ENCODE peak calls at places on chromosome 14, in ten cellular contexts. One of them, this sample, is unnamed.

GRCh38 chr14:98931911-98932310 is 340.1 kb downstream of the BCL11B start:
- DNase-seq in fibroblast of the aortic adventitia: no peak
- DNase-seq in kidney: no peak
- DNase-seq in ascending aorta: no peak
- DNase-seq in IMR-90: no peak
- DNase-seq in GM23338: no peak
- DNase-seq in cardiac fibroblast: no peak
- DNase-seq in fibroblast of lung: no peak
- DNase-seq in AG04450: no peak
- DNase-seq in foreskin fibroblast: no peak
- DNase-seq in this sample: no peak

GRCh38 chr14:53187921-53188463 is 34.9 kb upstream of the DDHD1 start:
- DNase-seq in fibroblast of the aortic adventitia: no peak
- DNase-seq in kidney: no peak
- DNase-seq in ascending aorta: no peak
- DNase-seq in IMR-90: no peak
- DNase-seq in GM23338: no peak
- DNase-seq in cardiac fibroblast: no peak
- DNase-seq in fibroblast of lung: no peak
- DNase-seq in AG04450: no peak
- DNase-seq in foreskin fibroblast: no peak
- DNase-seq in this sample: no peak

GRCh38 chr14:72738181-72738611 is 155.7 kb downstream of the DPF3 start:
- DNase-seq in fibroblast of the aortic adventitia: no peak
- DNase-seq in kidney: no peak
- DNase-seq in ascending aorta: peak
- DNase-seq in IMR-90: no peak
- DNase-seq in GM23338: no peak
- DNase-seq in cardiac fibroblast: peak
- DNase-seq in fibroblast of lung: no peak
- DNase-seq in AG04450: no peak
- DNase-seq in foreskin fibroblast: no peak
- DNase-seq in this sample: no peak

GRCh38 chr14:21184252-21184651 is 28.4 kb upstream of the OR5AU1 start:
- DNase-seq in fibroblast of the aortic adventitia: no peak
- DNase-seq in kidney: no peak
- DNase-seq in ascending aorta: no peak
- DNase-seq in IMR-90: no peak
- DNase-seq in GM23338: no peak
- DNase-seq in cardiac fibroblast: no peak
- DNase-seq in fibroblast of lung: no peak
- DNase-seq in AG04450: no peak
- DNase-seq in foreskin fibroblast: no peak
- DNase-seq in this sample: no peak

GRCh38 chr14:36584167-36584811 is 1.9 kb upstream of the NKX2-8 start:
- DNase-seq in fibroblast of the aortic adventitia: no peak
- DNase-seq in kidney: no peak
- DNase-seq in ascending aorta: no peak
- DNase-seq in IMR-90: no peak
- DNase-seq in GM23338: no peak
- DNase-seq in cardiac fibroblast: no peak
- DNase-seq in fibroblast of lung: no peak
- DNase-seq in AG04450: no peak
- DNase-seq in foreskin fibroblast: no peak
- DNase-seq in this sample: no peak

GRCh38 chr14:101034986-101035385 is 131.5 kb upstream of the RTL1 start:
- DNase-seq in fibroblast of the aortic adventitia: no peak
- DNase-seq in kidney: peak
- DNase-seq in ascending aorta: peak
- DNase-seq in IMR-90: no peak
- DNase-seq in GM23338: no peak
- DNase-seq in cardiac fibroblast: no peak
- DNase-seq in fibroblast of lung: no peak
- DNase-seq in AG04450: no peak
- DNase-seq in foreskin fibroblast: no peak
- DNase-seq in this sample: no peak

GRCh38 chr14:25197885-25198284 is 147.9 kb upstream of the STXBP6 start:
- DNase-seq in fibroblast of the aortic adventitia: no peak
- DNase-seq in kidney: no peak
- DNase-seq in ascending aorta: no peak
- DNase-seq in IMR-90: no peak
- DNase-seq in GM23338: no peak
- DNase-seq in cardiac fibroblast: no peak
- DNase-seq in fibroblast of lung: no peak
- DNase-seq in AG04450: no peak
- DNase-seq in foreskin fibroblast: no peak
- DNase-seq in this sample: no peak

GRCh38 chr14:92794547-92794941 is 439 bp downstream of the GOLGA5 start:
- DNase-seq in fibroblast of the aortic adventitia: peak
- DNase-seq in kidney: no peak
- DNase-seq in ascending aorta: no peak
- DNase-seq in IMR-90: peak
- DNase-seq in GM23338: peak
- DNase-seq in cardiac fibroblast: peak
- DNase-seq in fibroblast of lung: peak
- DNase-seq in AG04450: no peak
- DNase-seq in foreskin fibroblast: no peak
- DNase-seq in this sample: no peak

GRCh38 chr14:73295198-73295796 is 58.0 kb downstream of the PAPLN start:
- DNase-seq in fibroblast of the aortic adventitia: peak
- DNase-seq in kidney: no peak
- DNase-seq in ascending aorta: no peak
- DNase-seq in IMR-90: peak
- DNase-seq in GM23338: peak
- DNase-seq in cardiac fibroblast: peak
- DNase-seq in fibroblast of lung: peak
- DNase-seq in AG04450: no peak
- DNase-seq in foreskin fibroblast: peak
- DNase-seq in this sample: peak

GRCh38 chr14:87187787-87188186 is 805.2 kb downstream of the GALC start:
- DNase-seq in fibroblast of the aortic adventitia: no peak
- DNase-seq in kidney: no peak
- DNase-seq in ascending aorta: no peak
- DNase-seq in IMR-90: no peak
- DNase-seq in GM23338: no peak
- DNase-seq in cardiac fibroblast: no peak
- DNase-seq in fibroblast of lung: no peak
- DNase-seq in AG04450: no peak
- DNase-seq in foreskin fibroblast: no peak
- DNase-seq in this sample: no peak

GRCh38 chr14:94113490-94113889 is 3.0 kb downstream of the IFI27 start:
- DNase-seq in fibroblast of the aortic adventitia: peak
- DNase-seq in kidney: no peak
- DNase-seq in ascending aorta: peak
- DNase-seq in IMR-90: peak
- DNase-seq in GM23338: no peak
- DNase-seq in cardiac fibroblast: peak
- DNase-seq in fibroblast of lung: no peak
- DNase-seq in AG04450: no peak
- DNase-seq in foreskin fibroblast: no peak
- DNase-seq in this sample: peak

GRCh38 chr14:76955575-76956252 is 72.8 kb downstream of the IRF2BPL start:
- DNase-seq in fibroblast of the aortic adventitia: no peak
- DNase-seq in kidney: no peak
- DNase-seq in ascending aorta: peak
- DNase-seq in IMR-90: peak
- DNase-seq in GM23338: peak
- DNase-seq in cardiac fibroblast: peak
- DNase-seq in fibroblast of lung: peak
- DNase-seq in AG04450: no peak
- DNase-seq in foreskin fibroblast: peak
- DNase-seq in this sample: peak
- H3K4me3 ChIP-seq in fibroblast of the aortic adventitia: no peak
- H3K4me3 ChIP-seq in kidney: no peak
- H3K4me3 ChIP-seq in ascending aorta: peak
- H3K4me3 ChIP-seq in IMR-90: no peak
- H3K4me3 ChIP-seq in GM23338: peak
- H3K4me3 ChIP-seq in cardiac fibroblast: no peak
- H3K4me3 ChIP-seq in fibroblast of lung: no peak
- H3K4me3 ChIP-seq in AG04450: peak
- H3K4me3 ChIP-seq in foreskin fibroblast: no peak
- H3K4me3 ChIP-seq in this sample: no peak

GRCh38 chr14:22476005-22476751 is 112.8 kb downstream of the DAD1 start:
- DNase-seq in fibroblast of the aortic adventitia: no peak
- DNase-seq in kidney: no peak
- DNase-seq in ascending aorta: no peak
- DNase-seq in IMR-90: no peak
- DNase-seq in GM23338: peak
- DNase-seq in cardiac fibroblast: no peak
- DNase-seq in fibroblast of lung: no peak
- DNase-seq in AG04450: no peak
- DNase-seq in foreskin fibroblast: no peak
- DNase-seq in this sample: no peak

GRCh38 chr14:22472935-22473854 is 115.8 kb downstream of the DAD1 start:
- DNase-seq in fibroblast of the aortic adventitia: peak
- DNase-seq in kidney: no peak
- DNase-seq in ascending aorta: no peak
- DNase-seq in IMR-90: peak
- DNase-seq in GM23338: peak
- DNase-seq in cardiac fibroblast: peak
- DNase-seq in fibroblast of lung: peak
- DNase-seq in AG04450: no peak
- DNase-seq in foreskin fibroblast: peak
- DNase-seq in this sample: peak

GRCh38 chr14:22476882-22477281 is 112.1 kb downstream of the DAD1 start:
- DNase-seq in fibroblast of the aortic adventitia: no peak
- DNase-seq in kidney: no peak
- DNase-seq in ascending aorta: no peak
- DNase-seq in IMR-90: no peak
- DNase-seq in GM23338: no peak
- DNase-seq in cardiac fibroblast: no peak
- DNase-seq in fibroblast of lung: no peak
- DNase-seq in AG04450: no peak
- DNase-seq in foreskin fibroblast: no peak
- DNase-seq in this sample: no peak

GRCh38 chr14:22475381-22475780 is 113.6 kb downstream of the DAD1 start:
- DNase-seq in fibroblast of the aortic adventitia: no peak
- DNase-seq in kidney: no peak
- DNase-seq in ascending aorta: no peak
- DNase-seq in IMR-90: no peak
- DNase-seq in GM23338: no peak
- DNase-seq in cardiac fibroblast: no peak
- DNase-seq in fibroblast of lung: no peak
- DNase-seq in AG04450: no peak
- DNase-seq in foreskin fibroblast: no peak
- DNase-seq in this sample: no peak

GRCh38 chr14:22474730-22475351 is 114.2 kb downstream of the DAD1 start:
- DNase-seq in fibroblast of the aortic adventitia: no peak
- DNase-seq in kidney: no peak
- DNase-seq in ascending aorta: no peak
- DNase-seq in IMR-90: peak
- DNase-seq in GM23338: no peak
- DNase-seq in cardiac fibroblast: peak
- DNase-seq in fibroblast of lung: peak
- DNase-seq in AG04450: no peak
- DNase-seq in foreskin fibroblast: peak
- DNase-seq in this sample: peak
- TF ChIP-seq CTCF in fibroblast of the aortic adventitia: no peak
- TF ChIP-seq CTCF in kidney: no peak
- TF ChIP-seq CTCF in ascending aorta: no peak
- TF ChIP-seq CTCF in IMR-90: no peak
- TF ChIP-seq CTCF in GM23338: no peak
- TF ChIP-seq CTCF in cardiac fibroblast: no peak
- TF ChIP-seq CTCF in fibroblast of lung: no peak
- TF ChIP-seq CTCF in AG04450: no peak
- TF ChIP-seq CTCF in foreskin fibroblast: no peak
- TF ChIP-seq CTCF in this sample: no peak

GRCh38 chr14:105015905-105016304 is 5.0 kb downstream of the CDCA4 start:
- DNase-seq in fibroblast of the aortic adventitia: no peak
- DNase-seq in kidney: no peak
- DNase-seq in ascending aorta: no peak
- DNase-seq in IMR-90: no peak
- DNase-seq in GM23338: no peak
- DNase-seq in cardiac fibroblast: no peak
- DNase-seq in fibroblast of lung: no peak
- DNase-seq in AG04450: no peak
- DNase-seq in foreskin fibroblast: no peak
- DNase-seq in this sample: no peak
- H3K4me3 ChIP-seq in fibroblast of the aortic adventitia: no peak
- H3K4me3 ChIP-seq in kidney: no peak
- H3K4me3 ChIP-seq in ascending aorta: no peak
- H3K4me3 ChIP-seq in IMR-90: no peak
- H3K4me3 ChIP-seq in GM23338: no peak
- H3K4me3 ChIP-seq in cardiac fibroblast: no peak
- H3K4me3 ChIP-seq in fibroblast of lung: no peak
- H3K4me3 ChIP-seq in AG04450: no peak
- H3K4me3 ChIP-seq in foreskin fibroblast: no peak
- H3K4me3 ChIP-seq in this sample: no peak

GRCh38 chr14:103729496-103730448 is 14.2 kb downstream of the ZFYVE21 start:
- DNase-seq in fibroblast of the aortic adventitia: no peak
- DNase-seq in kidney: peak
- DNase-seq in ascending aorta: no peak
- DNase-seq in IMR-90: no peak
- DNase-seq in GM23338: no peak
- DNase-seq in cardiac fibroblast: no peak
- DNase-seq in fibroblast of lung: no peak
- DNase-seq in AG04450: no peak
- DNase-seq in foreskin fibroblast: no peak
- DNase-seq in this sample: no peak

GRCh38 chr14:103731916-103732867 is 16.6 kb downstream of the ZFYVE21 start:
- DNase-seq in fibroblast of the aortic adventitia: no peak
- DNase-seq in kidney: peak
- DNase-seq in ascending aorta: no peak
- DNase-seq in IMR-90: no peak
- DNase-seq in GM23338: no peak
- DNase-seq in cardiac fibroblast: no peak
- DNase-seq in fibroblast of lung: no peak
- DNase-seq in AG04450: no peak
- DNase-seq in foreskin fibroblast: no peak
- DNase-seq in this sample: no peak

GRCh38 chr14:103728721-103729120 is 13.1 kb downstream of the ZFYVE21 start:
- DNase-seq in fibroblast of the aortic adventitia: no peak
- DNase-seq in kidney: peak
- DNase-seq in ascending aorta: no peak
- DNase-seq in IMR-90: no peak
- DNase-seq in GM23338: no peak
- DNase-seq in cardiac fibroblast: no peak
- DNase-seq in fibroblast of lung: no peak
- DNase-seq in AG04450: no peak
- DNase-seq in foreskin fibroblast: no peak
- DNase-seq in this sample: no peak

GRCh38 chr14:103731481-103731880 is 15.9 kb downstream of the ZFYVE21 start:
- DNase-seq in fibroblast of the aortic adventitia: no peak
- DNase-seq in kidney: peak
- DNase-seq in ascending aorta: no peak
- DNase-seq in IMR-90: no peak
- DNase-seq in GM23338: no peak
- DNase-seq in cardiac fibroblast: no peak
- DNase-seq in fibroblast of lung: no peak
- DNase-seq in AG04450: no peak
- DNase-seq in foreskin fibroblast: no peak
- DNase-seq in this sample: no peak

DNA sequence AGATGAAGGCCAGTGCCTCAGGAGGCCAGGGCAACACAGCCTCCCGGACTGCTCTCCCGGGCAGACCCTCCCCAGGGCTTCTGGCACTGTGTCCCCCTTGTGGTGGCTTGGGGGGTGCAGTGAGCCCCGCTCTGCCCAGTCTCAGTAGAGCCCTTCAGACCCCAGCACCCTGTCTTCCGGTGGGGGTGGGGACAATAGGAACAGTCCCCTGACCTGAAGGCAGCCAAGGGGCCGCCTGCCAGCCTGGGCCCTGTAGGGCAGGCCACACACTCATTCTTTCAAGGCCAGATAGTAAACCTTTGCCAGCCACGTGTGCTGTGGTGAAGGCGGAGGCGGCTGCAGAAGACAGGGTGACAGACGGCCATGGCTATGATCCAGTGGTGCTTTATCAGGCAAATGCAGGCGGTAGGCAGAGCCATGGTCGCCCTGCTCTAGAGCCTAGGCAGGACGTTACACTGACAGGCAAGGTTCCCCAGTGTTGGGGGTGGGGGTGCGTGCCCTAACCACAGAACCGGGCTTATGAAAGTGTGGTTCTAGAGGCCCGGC is 15.0 kb downstream of the ZFYVE21 start:
- DNase-seq in fibroblast of the aortic adventitia: no peak
- DNase-seq in kidney: peak
- DNase-seq in ascending aorta: no peak
- DNase-seq in IMR-90: no peak
- DNase-seq in GM23338: no peak
- DNase-seq in cardiac fibroblast: no peak
- DNase-seq in fibroblast of lung: no peak
- DNase-seq in AG04450: no peak
- DNase-seq in foreskin fibroblast: no peak
- DNase-seq in this sample: no peak
- TF ChIP-seq CTCF in fibroblast of the aortic adventitia: peak
- TF ChIP-seq CTCF in kidney: no peak
- TF ChIP-seq CTCF in ascending aorta: no peak
- TF ChIP-seq CTCF in IMR-90: no peak
- TF ChIP-seq CTCF in GM23338: peak
- TF ChIP-seq CTCF in cardiac fibroblast: peak
- TF ChIP-seq CTCF in fibroblast of lung: no peak
- TF ChIP-seq CTCF in AG04450: peak
- TF ChIP-seq CTCF in foreskin fibroblast: no peak
- TF ChIP-seq CTCF in this sample: peak

This sample was measured in astrocyte of the spinal cord.